ENCODE peak calls at places on chromosomes 12 and 14, in seven cellular contexts. V, H, O, A, Q, D and E are unnamed samples.

GRCh38 chr12:47080725-47081502 is 1.2 kb upstream of the AMIGO2 start:
- DNase-seq in H (peak; percentile 65), A (no peak), D (peak; percentile 22), V (no peak), O (peak; percentile 69), Q (peak; percentile 50), E (peak; percentile 89)

GRCh38 chr14:63186453-63186852 is 17.8 kb upstream of the RHOJ start:
- DNase-seq in D (no peak), Q (no peak), O (no peak), A (no peak), V (peak; percentile 17), H (no peak), E (no peak)

GRCh38 chr12:19409376-19409775 is 29.9 kb upstream of the AEBP2 start:
- DNase-seq in O (no peak), D (no peak), V (no peak), Q (no peak), A (no peak), H (no peak), E (no peak)

GRCh38 chr14:90498198-90498597 is 101.4 kb downstream of the CALM1 start:
- DNase-seq in O (no peak), V (no peak), D (no peak), Q (no peak), A (no peak), H (no peak), E (no peak)

GRCh38 chr14:87334997-87335675 is 657.8 kb downstream of the GALC start:
- DNase-seq in Q (no peak), A (no peak), D (no peak), H (no peak), V (no peak), O (no peak), E (no peak)

GRCh38 chr12:87779858-87780498 is 249.2 kb downstream of the C12orf50 start:
- DNase-seq in V (no peak), D (no peak), O (no peak), H (no peak), Q (no peak), A (no peak), E (no peak)

GRCh38 chr12:29088611-29089219 is 60.4 kb upstream of the FAR2 start:
- DNase-seq in A (no peak), O (peak; percentile 40), D (peak; percentile 21), V (no peak), H (no peak), Q (no peak), E (no peak)

GRCh38 chr14:93105362-93105761 is 10.4 kb downstream of the ITPK1 start:
- DNase-seq in H (no peak), D (no peak), Q (no peak), O (peak; percentile 72), V (no peak), A (no peak), E (peak; percentile 95)

GRCh38 chr12:9944404-9944803 is 12.2 kb upstream of the CLEC2A start:
- DNase-seq in Q (no peak), O (no peak), H (no peak), A (no peak), D (no peak), V (no peak), E (no peak)

GRCh38 chr14:97706814-97707213 is 909.6 kb downstream of the VRK1 start:
- DNase-seq in D (no peak), A (no peak), V (no peak), Q (no peak), H (no peak), O (no peak), E (no peak)

GRCh38 chr12:109436181-109436546 is 40.9 kb downstream of the KCTD10 start:
- DNase-seq in O (no peak), H (no peak), V (no peak), D (no peak), Q (peak; percentile 40), A (no peak), E (no peak)

GRCh38 chr12:111155521-111155920 is 213.4 kb downstream of the PHETA1 start:
- DNase-seq in H (no peak), D (no peak), O (no peak), V (no peak), Q (no peak), A (no peak), E (no peak)

GRCh38 chr12:97960741-97961608 is 498.4 kb downstream of the RMST start:
- DNase-seq in V (no peak), D (peak; percentile 20), H (peak; percentile 25), A (peak; percentile 34), Q (peak; percentile 65), O (no peak), E (no peak)